ENCODE peak calls at places on chromosomes 3 and 15, in nine cellular contexts. C, A, U, K, Z, R, O, G and T are unnamed samples.

GRCh38 chr3:7520059-7520458 is 659.1 kb downstream of the GRM7 start:
- DNase-seq in Z (no peak), K (no peak), O (no peak), G (peak; percentile 27), U (no peak), R (no peak), A (no peak), C (no peak), T (no peak)

GRCh38 chr3:177516130-177517011 is 319.1 kb upstream of the TBL1XR1 start:
- DNase-seq in K (peak; percentile 39), R (peak; percentile 51), G (peak; percentile 42), U (peak; percentile 68), A (no peak), O (peak; percentile 99), Z (no peak), C (peak; percentile 75), T (no peak)

GRCh38 chr15:61314443-61314842 is 85.3 kb upstream of the RORA start:
- DNase-seq in Z (no peak), U (no peak), K (no peak), R (no peak), G (no peak), C (no peak), O (no peak), A (no peak), T (no peak)

GRCh38 chr15:46409879-46410278 is 775.0 kb downstream of the SQOR start:
- DNase-seq in Z (no peak), K (no peak), R (no peak), U (no peak), O (no peak), G (no peak), A (no peak), C (no peak), T (no peak)

GRCh38 chr15:91294795-91295194 is 194.7 kb downstream of the SV2B start:
- DNase-seq in O (no peak), C (no peak), K (no peak), U (no peak), G (no peak), R (no peak), A (no peak), Z (no peak), T (no peak)

GRCh38 chr3:135896613-135897012 is 68.9 kb upstream of the PPP2R3A start:
- DNase-seq in C (no peak), G (no peak), R (no peak), A (no peak), U (no peak), O (peak; percentile 32), K (peak; percentile 62), Z (no peak), T (no peak)

GRCh38 chr15:43911235-43911661 is 84.4 kb downstream of the WDR76 start:
- DNase-seq in K (peak; percentile 98), Z (no peak), U (no peak), A (no peak), G (no peak), O (peak; percentile 98), C (peak; percentile 71), R (no peak), T (no peak)

GRCh38 chr3:141764946-141765345 is 1.7 kb downstream of the GRK7 start:
- DNase-seq in A (no peak), O (no peak), R (no peak), Z (no peak), U (no peak), K (no peak), C (no peak), G (no peak), T (no peak)

GRCh38 chr15:42623951-42624350 is 48.5 kb downstream of the STARD9 start:
- DNase-seq in O (no peak), R (no peak), A (no peak), Z (no peak), K (no peak), C (no peak), G (no peak), U (no peak), T (no peak)

GRCh38 chr15:59401810-59402569 is 29.3 kb upstream of the MYO1E start:
- DNase-seq in K (no peak), O (no peak), G (no peak), Z (no peak), A (no peak), C (no peak), R (no peak), U (no peak), T (no peak)

GRCh38 chr15:78620021-78620838 is 566 bp downstream of the CHRNA3 start:
- DNase-seq in C (no peak), Z (peak; percentile 6), U (peak; percentile 15), K (peak; percentile 13), G (peak; percentile 40), A (peak; percentile 58), O (no peak), R (peak; percentile 80), T (no peak)

GRCh38 chr3:127988770-127989518 is 63.3 kb upstream of the SEC61A1 start:
- DNase-seq in O (no peak), G (no peak), U (no peak), R (no peak), K (peak; percentile 24), A (no peak), C (no peak), Z (no peak), T (no peak)

GRCh38 chr15:32701863-32702262 is 15.9 kb upstream of the GREM1 start:
- DNase-seq in C (no peak), O (no peak), U (no peak), Z (no peak), K (peak; percentile 73), A (no peak), R (no peak), G (no peak), T (no peak)

GRCh38 chr3:17928502-17929145 is 186.2 kb upstream of the TBC1D5 start:
- DNase-seq in K (no peak), U (no peak), Z (no peak), R (no peak), C (no peak), G (no peak), A (no peak), O (no peak), T (no peak)

GRCh38 chr3:10242182-10243065 is 5.8 kb upstream of the TATDN2 start:
- DNase-seq in G (no peak), O (peak; percentile 80), Z (peak; percentile 77), K (peak; percentile 62), R (no peak), A (no peak), U (peak; percentile 39), C (no peak), T (no peak)

GRCh38 chr15:66779331-66780009 is 77.4 kb downstream of the SMAD6 start:
- DNase-seq in K (peak; percentile 31), G (no peak), Z (no peak), U (no peak), R (no peak), A (no peak), C (peak; percentile 14), O (no peak), T (no peak)

GRCh38 chr15:84633311-84634227 is 20.5 kb downstream of the WDR73 start:
- DNase-seq in A (peak; percentile 89), U (peak; percentile 75), G (peak; percentile 68), K (peak; percentile 86), Z (peak; percentile 63), R (peak; percentile 95), O (peak; percentile 69), C (peak; percentile 84), T (peak; percentile 87)

GRCh38 chr15:84944861-84945260 is 36.8 kb upstream of the PDE8A start:
- DNase-seq in C (no peak), A (no peak), Z (no peak), O (no peak), K (no peak), U (no peak), R (no peak), G (no peak), T (no peak)

GRCh38 chr3:72692959-72693518 is 155.2 kb downstream of the SHQ1 start:
- DNase-seq in G (no peak), A (no peak), R (no peak), K (no peak), O (no peak), U (no peak), C (no peak), Z (no peak), T (no peak)

GRCh38 chr3:78823434-78823833 is 944.4 kb downstream of the ROBO1 start:
- DNase-seq in O (no peak), G (no peak), C (no peak), A (no peak), K (no peak), R (no peak), U (no peak), Z (no peak), T (no peak)

GRCh38 chr15:62440310-62440709 is 275.2 kb upstream of the C2CD4B start:
- DNase-seq in U (no peak), O (no peak), K (peak; percentile 17), G (no peak), C (no peak), A (no peak), Z (no peak), R (no peak), T (no peak)

GRCh38 chr3:71031914-71032521 is 551.5 kb downstream of the FOXP1 start:
- DNase-seq in K (no peak), Z (no peak), C (peak; percentile 30), R (peak; percentile 65), O (no peak), U (no peak), A (no peak), G (no peak), T (no peak)
- H3K4me1 ChIP-seq in K (peaks cover 13% of the 10 kb centered on the region), Z (peaks cover 51% of the 10 kb centered on the region), C (peaks cover 56% of the 10 kb centered on the region), R (peaks cover 25% of the 10 kb centered on the region), O (peaks cover 13% of the 10 kb centered on the region), U (no peaks in the 10 kb centered on the region), A (peaks cover 49% of the 10 kb centered on the region), G (peaks cover 18% of the 10 kb centered on the region), T (no peaks in the 10 kb centered on the region)

GRCh38 chr3:189780556-189781270 is 149.5 kb downstream of the TP63 start:
- DNase-seq in R (no peak), G (no peak), A (no peak), C (no peak), U (no peak), K (no peak), O (no peak), Z (no peak), T (no peak)
- H3K4me1 ChIP-seq in R (no peaks in the 10 kb centered on the region), G (no peaks in the 10 kb centered on the region), A (no peaks in the 10 kb centered on the region), C (no peaks in the 10 kb centered on the region), U (no peaks in the 10 kb centered on the region), K (no peaks in the 10 kb centered on the region), O (no peaks in the 10 kb centered on the region), Z (no peaks in the 10 kb centered on the region), T (no peaks in the 10 kb centered on the region)

GRCh38 chr3:24493951-24494615 is 567 bp downstream of the THRB start:
- DNase-seq in C (peak; percentile 91), O (no peak), U (peak; percentile 85), A (peak; percentile 88), Z (no peak), R (peak; percentile 92), K (peak; percentile 71), G (no peak), T (peak; percentile 87)
- H3K4me1 ChIP-seq in C (peaks cover 32% of the 10 kb centered on the region), O (peaks cover 4% of the 10 kb centered on the region), U (peaks cover 14% of the 10 kb centered on the region), A (peaks cover 14% of the 10 kb centered on the region), Z (no peaks in the 10 kb centered on the region), R (peaks cover 8% of the 10 kb centered on the region), K (peaks cover 29% of the 10 kb centered on the region), G (peaks cover 11% of the 10 kb centered on the region), T (peaks cover 8% of the 10 kb centered on the region)

DNA sequence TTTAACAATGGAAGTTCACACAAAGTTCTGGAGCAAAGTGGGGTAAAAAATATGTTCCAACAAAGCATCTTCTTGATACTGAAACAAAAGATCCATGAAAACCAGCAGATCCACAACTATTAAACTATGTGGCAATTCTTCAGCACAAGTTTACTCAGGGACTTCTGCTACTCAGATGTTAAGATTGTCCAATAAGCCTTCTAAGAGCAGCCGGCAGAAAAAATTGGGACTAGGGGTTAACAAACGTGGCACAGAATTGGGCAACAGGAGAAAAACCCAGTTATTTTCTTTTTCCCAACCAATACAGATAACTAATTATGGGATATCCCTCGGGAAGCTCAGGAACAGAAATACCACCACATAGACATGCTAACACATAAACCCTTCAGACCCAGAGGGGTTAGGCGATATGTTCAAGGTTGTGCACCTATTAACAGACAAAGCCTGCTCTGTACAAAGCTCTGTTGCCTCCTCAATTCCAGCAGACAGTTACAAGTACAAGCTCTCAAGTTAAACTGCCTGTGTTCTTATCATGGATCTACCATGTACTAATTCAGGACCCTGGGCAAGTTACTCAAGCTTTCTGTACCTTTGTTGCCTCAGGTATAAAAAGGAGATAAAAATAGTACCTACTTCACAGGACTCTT is 6.8 kb downstream of the SSR3 start:
- DNase-seq in Z (no peak), R (no peak), K (no peak), G (no peak), C (no peak), U (no peak), A (no peak), O (no peak), T (no peak)
- H3K4me1 ChIP-seq in Z (peaks cover 9% of the 10 kb centered on the region), R (peaks cover 24% of the 10 kb centered on the region), K (peaks cover 80% of the 10 kb centered on the region), G (peaks cover 95% of the 10 kb centered on the region), C (peaks cover 80% of the 10 kb centered on the region), U (peaks cover 6% of the 10 kb centered on the region), A (peaks cover 28% of the 10 kb centered on the region), O (peaks cover 48% of the 10 kb centered on the region), T (peaks cover 55% of the 10 kb centered on the region)